ENCODE peak calls at places on chromosomes 16 and 17, in seven cellular contexts. P is neuronal stem cell; V is IMR-90; S is SJSA1; J is lung; L is CD4-positive, CD25-positive, alpha-beta regulatory T cell; Z is kidney. D is an unnamed sample.

GRCh38 chr17:62822080-62822904 is 14.2 kb upstream of the MARCHF10 start:
- DNase-seq in P (no peak), L (no peak), Z (no peak), S (no peak), J (no peak), V (no peak), D (no peak)

GRCh38 chr16:84610385-84610784 is 7.5 kb downstream of the COTL1 start:
- DNase-seq in S (no peak), L (no peak), J (no peak), Z (no peak), P (no peak), V (no peak), D (no peak)

GRCh38 chr16:57882797-57883196 is 80.5 kb upstream of the KIFC3 start:
- DNase-seq in S (no peak), P (no peak), Z (no peak), L (no peak), V (peak; percentile 31), J (no peak), D (no peak)

GRCh38 chr16:50306287-50306686 is 39.9 kb downstream of the ADCY7 start:
- DNase-seq in P (no peak), S (peak; percentile 37), V (no peak), J (no peak), L (no peak), Z (peak; percentile 47), D (no peak)

GRCh38 chr16:65782537-65783290 is 583.8 kb upstream of the CDH5 start:
- DNase-seq in V (peak; percentile 55), L (no peak), J (no peak), S (no peak), P (no peak), Z (no peak), D (no peak)

GRCh38 chr17:31688704-31689103 is 170.3 kb downstream of the COPRS start:
- DNase-seq in L (no peak), P (no peak), V (no peak), J (no peak), Z (no peak), S (no peak), D (no peak)

GRCh38 chr17:65055708-65056638 is 567 bp downstream of the GNA13 start:
- DNase-seq in V (peak; percentile 22), J (peak; percentile 68), P (no peak), S (peak; percentile 68), Z (peak; percentile 90), L (peak; percentile 38), D (peak; percentile 37)

GRCh38 chr16:24851700-24852099 is 5.9 kb downstream of the SLC5A11 start:
- DNase-seq in J (no peak), V (peak; percentile 75), P (no peak), S (no peak), Z (no peak), L (no peak), D (no peak)

GRCh38 chr16:51134876-51135275 is 16.2 kb downstream of the SALL1 start:
- DNase-seq in S (no peak), P (no peak), Z (peak; percentile 78), J (no peak), V (no peak), L (no peak), D (no peak)

GRCh38 chr16:4306439-4307214 is 9.2 kb upstream of the GLIS2 start:
- DNase-seq in V (no peak), L (peak; percentile 39), P (no peak), S (no peak), Z (peak; percentile 80), J (no peak), D (peak; percentile 34)

GRCh38 chr17:6452471-6453266 is 8.4 kb downstream of the PIMREG start:
- DNase-seq in L (no peak), J (no peak), V (no peak), Z (no peak), S (no peak), P (no peak), D (no peak)

GRCh38 chr17:6455321-6455705 is 11.1 kb downstream of the PIMREG start:
- DNase-seq in S (no peak), P (no peak), V (peak; percentile 17), Z (peak; percentile 94), L (no peak), J (no peak), D (no peak)

GRCh38 chr17:6456321-6456720 is 12.1 kb downstream of the PIMREG start:
- DNase-seq in L (no peak), J (no peak), V (no peak), Z (peak; percentile 61), S (no peak), P (no peak), D (no peak)

GRCh38 chr17:6453279-6454024 is 9.2 kb downstream of the PIMREG start:
- DNase-seq in L (no peak), S (no peak), J (no peak), Z (no peak), P (no peak), V (no peak), D (no peak)

GRCh38 chr17:6454495-6455320 is 10.5 kb downstream of the PIMREG start:
- DNase-seq in L (no peak), J (no peak), Z (peak; percentile 77), S (no peak), V (no peak), P (no peak), D (no peak)
- H3K4me3 ChIP-seq in L (no peak overlapping the region), J (no peak overlapping the region), Z (no peak overlapping the region), S (no peak overlapping the region), V (no peak overlapping the region), P (no peak overlapping the region), D (peak overlapping the region; percentile 41)

GRCh38 chr17:75267403-75268232 is 3.4 kb downstream of the MIF4GD start:
- DNase-seq in Z (no peak), S (no peak), J (no peak), P (no peak), L (no peak), V (no peak), D (no peak)
- H3K4me1 ChIP-seq in Z (no peaks in the 10 kb centered on the region), S (peaks cover 22% of the 10 kb centered on the region), J (peaks cover 1% of the 10 kb centered on the region), P (peaks cover 5% of the 10 kb centered on the region), L (peaks cover 28% of the 10 kb centered on the region), V (peaks cover 11% of the 10 kb centered on the region), D (peaks cover 19% of the 10 kb centered on the region)

GRCh38 chr16:54283735-54284318 is 2.8 kb downstream of the IRX3 start:
- DNase-seq in S (no peak), J (no peak), Z (peak; percentile 67), L (no peak), V (no peak), P (no peak), D (no peak)

GRCh38 chr16:54284319-54284930 is 2.2 kb downstream of the IRX3 start:
- DNase-seq in Z (peak; percentile 77), L (no peak), S (no peak), V (no peak), J (no peak), P (peak; percentile 44), D (no peak)

GRCh38 chr16:54285414-54286066 is 1.0 kb downstream of the IRX3 start:
- DNase-seq in J (no peak), S (no peak), P (peak; percentile 35), V (no peak), L (no peak), Z (peak; percentile 87), D (no peak)

GRCh38 chr16:54286067-54286329 is 589 bp downstream of the IRX3 start:
- DNase-seq in V (no peak), L (no peak), Z (no peak), S (no peak), J (no peak), P (no peak), D (no peak)

DNA sequence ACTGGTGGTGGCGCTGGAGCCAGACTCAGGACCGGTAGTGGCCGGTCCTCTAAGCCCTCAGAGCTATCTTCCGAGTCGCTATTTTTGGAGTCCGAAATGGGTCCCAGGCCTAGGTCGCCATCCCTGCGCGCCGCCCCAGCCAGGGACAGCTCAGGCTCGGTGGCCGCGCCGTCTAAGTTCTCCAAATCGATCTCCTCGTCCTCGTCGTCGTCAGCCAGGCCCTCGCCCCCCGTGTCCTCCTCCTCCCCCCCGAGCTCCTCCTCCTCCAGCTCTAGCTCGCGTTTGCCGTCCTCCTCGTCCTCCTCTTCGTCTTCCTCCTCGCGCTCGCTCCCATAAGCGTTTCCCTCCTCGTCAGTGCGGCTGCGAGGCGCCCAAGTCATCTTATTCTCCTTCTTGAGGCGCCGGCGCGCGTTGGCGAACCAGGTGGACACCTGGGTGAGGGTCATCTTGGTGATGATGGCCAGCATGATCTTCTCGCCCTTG is 1.6 kb downstream of the IRX3 start:
- DNase-seq in V (no peak), S (no peak), L (no peak), P (no peak), Z (peak; percentile 78), J (no peak), D (no peak)
- H3K4me3 ChIP-seq in V (no peak overlapping the region), S (peak overlapping the region; percentile 93), L (no peak overlapping the region), P (peak overlapping the region; percentile 93), Z (peak overlapping the region; percentile 49), J (peak overlapping the region; percentile 56), D (no peak overlapping the region)

GRCh38 chr17:55639096-55639495 is 83.6 kb downstream of the TMEM100 start:
- DNase-seq in Z (no peak), J (no peak), P (no peak), L (no peak), S (no peak), V (no peak), D (no peak)
- H3K4me1 ChIP-seq in Z (peaks cover 5% of the 10 kb centered on the region), J (no peaks in the 10 kb centered on the region), P (peaks cover 3% of the 10 kb centered on the region), L (no peaks in the 10 kb centered on the region), S (peaks cover 22% of the 10 kb centered on the region), V (no peaks in the 10 kb centered on the region), D (no peaks in the 10 kb centered on the region)